ENCODE peak calls at places on chromosomes 16 and 17, in seven cellular contexts. One of them, this sample, is unnamed.

GRCh38 chr17:77025781-77026180 is 115.0 kb upstream of the SEC14L1 start:
- DNase-seq in H9: no peak
- DNase-seq in caudate nucleus: no peak
- DNase-seq in substantia nigra: no peak
- DNase-seq in PC-9: no peak
- DNase-seq in RWPE1: no peak
- DNase-seq in tibial artery: no peak
- DNase-seq in this sample: no peak

GRCh38 chr16:79247386-79247785 is 353.2 kb downstream of the MAF start:
- DNase-seq in H9: no peak
- DNase-seq in caudate nucleus: no peak
- DNase-seq in substantia nigra: no peak
- DNase-seq in PC-9: no peak
- DNase-seq in RWPE1: no peak
- DNase-seq in tibial artery: no peak
- DNase-seq in this sample: no peak

GRCh38 chr16:23948949-23949392 is 113.2 kb downstream of the PRKCB start:
- DNase-seq in H9: no peak
- DNase-seq in caudate nucleus: no peak
- DNase-seq in substantia nigra: no peak
- DNase-seq in PC-9: no peak
- DNase-seq in RWPE1: no peak
- DNase-seq in tibial artery: no peak
- DNase-seq in this sample: no peak

GRCh38 chr17:27952366-27952765 is 59.2 kb upstream of the LYRM9 start:
- DNase-seq in H9: no peak
- DNase-seq in caudate nucleus: no peak
- DNase-seq in substantia nigra: no peak
- DNase-seq in PC-9: no peak
- DNase-seq in RWPE1: no peak
- DNase-seq in tibial artery: no peak
- DNase-seq in this sample: no peak

GRCh38 chr17:78089557-78090281 is 38.8 kb downstream of the TMC6 start:
- DNase-seq in H9: no peak
- DNase-seq in caudate nucleus: no peak
- DNase-seq in substantia nigra: no peak
- DNase-seq in PC-9: no peak
- DNase-seq in RWPE1: no peak
- DNase-seq in tibial artery: no peak
- DNase-seq in this sample: no peak

GRCh38 chr16:48971571-48972071 is 310.0 kb downstream of the CBLN1 start:
- DNase-seq in H9: no peak
- DNase-seq in caudate nucleus: no peak
- DNase-seq in substantia nigra: no peak
- DNase-seq in PC-9: no peak
- DNase-seq in RWPE1: peak
- DNase-seq in tibial artery: no peak
- DNase-seq in this sample: no peak

GRCh38 chr16:76748698-76749097 is 442.3 kb upstream of the MON1B start:
- DNase-seq in H9: no peak
- DNase-seq in caudate nucleus: no peak
- DNase-seq in substantia nigra: no peak
- DNase-seq in PC-9: no peak
- DNase-seq in RWPE1: no peak
- DNase-seq in tibial artery: no peak
- DNase-seq in this sample: no peak

GRCh38 chr17:12974319-12974661 is 43.5 kb downstream of the ELAC2 start:
- DNase-seq in H9: no peak
- DNase-seq in caudate nucleus: no peak
- DNase-seq in substantia nigra: no peak
- DNase-seq in PC-9: no peak
- DNase-seq in RWPE1: no peak
- DNase-seq in tibial artery: no peak
- DNase-seq in this sample: no peak

GRCh38 chr16:31118223-31119155 is 1.0 kb downstream of the KAT8 start:
- DNase-seq in H9: no peak
- DNase-seq in caudate nucleus: no peak
- DNase-seq in substantia nigra: no peak
- DNase-seq in PC-9: no peak
- DNase-seq in RWPE1: peak
- DNase-seq in tibial artery: no peak
- DNase-seq in this sample: no peak

GRCh38 chr16:30485818-30486436 is 13.4 kb downstream of the ITGAL start:
- DNase-seq in H9: no peak
- DNase-seq in caudate nucleus: no peak
- DNase-seq in substantia nigra: no peak
- DNase-seq in PC-9: no peak
- DNase-seq in RWPE1: no peak
- DNase-seq in tibial artery: no peak
- DNase-seq in this sample: no peak

GRCh38 chr16:68227850-68228553 is 7.9 kb downstream of the ESRP2 start:
- DNase-seq in H9: no peak
- DNase-seq in caudate nucleus: no peak
- DNase-seq in substantia nigra: no peak
- DNase-seq in PC-9: no peak
- DNase-seq in RWPE1: no peak
- DNase-seq in tibial artery: no peak
- DNase-seq in this sample: peak

GRCh38 chr16:82653550-82654511 is 27.1 kb downstream of the CDH13 start:
- DNase-seq in H9: no peak
- DNase-seq in caudate nucleus: no peak
- DNase-seq in substantia nigra: no peak
- DNase-seq in PC-9: no peak
- DNase-seq in RWPE1: peak
- DNase-seq in tibial artery: no peak
- DNase-seq in this sample: no peak

GRCh38 chr16:72976047-72976746 is 71.7 kb downstream of the ZFHX3 start:
- DNase-seq in H9: no peak
- DNase-seq in caudate nucleus: no peak
- DNase-seq in substantia nigra: no peak
- DNase-seq in PC-9: no peak
- DNase-seq in RWPE1: no peak
- DNase-seq in tibial artery: no peak
- DNase-seq in this sample: no peak

GRCh38 chr16:55499951-55500350 is 8.9 kb upstream of the LPCAT2 start:
- DNase-seq in H9: no peak
- DNase-seq in caudate nucleus: no peak
- DNase-seq in substantia nigra: no peak
- DNase-seq in PC-9: peak
- DNase-seq in RWPE1: peak
- DNase-seq in tibial artery: peak
- DNase-seq in this sample: peak

GRCh38 chr17:78237403-78238012 is 6.1 kb downstream of the TMEM235 start:
- DNase-seq in H9: no peak
- DNase-seq in caudate nucleus: peak
- DNase-seq in substantia nigra: peak
- DNase-seq in PC-9: no peak
- DNase-seq in RWPE1: no peak
- DNase-seq in tibial artery: no peak
- DNase-seq in this sample: no peak

GRCh38 chr17:67381925-67382257 is 4.8 kb downstream of the PITPNC1 start:
- DNase-seq in H9: no peak
- DNase-seq in caudate nucleus: no peak
- DNase-seq in substantia nigra: no peak
- DNase-seq in PC-9: no peak
- DNase-seq in RWPE1: no peak
- DNase-seq in tibial artery: no peak
- DNase-seq in this sample: no peak

GRCh38 chr16:53080345-53081031 is 25.7 kb downstream of the CHD9 start:
- DNase-seq in H9: no peak
- DNase-seq in caudate nucleus: no peak
- DNase-seq in substantia nigra: no peak
- DNase-seq in PC-9: peak
- DNase-seq in RWPE1: peak
- DNase-seq in tibial artery: peak
- DNase-seq in this sample: peak

DNA sequence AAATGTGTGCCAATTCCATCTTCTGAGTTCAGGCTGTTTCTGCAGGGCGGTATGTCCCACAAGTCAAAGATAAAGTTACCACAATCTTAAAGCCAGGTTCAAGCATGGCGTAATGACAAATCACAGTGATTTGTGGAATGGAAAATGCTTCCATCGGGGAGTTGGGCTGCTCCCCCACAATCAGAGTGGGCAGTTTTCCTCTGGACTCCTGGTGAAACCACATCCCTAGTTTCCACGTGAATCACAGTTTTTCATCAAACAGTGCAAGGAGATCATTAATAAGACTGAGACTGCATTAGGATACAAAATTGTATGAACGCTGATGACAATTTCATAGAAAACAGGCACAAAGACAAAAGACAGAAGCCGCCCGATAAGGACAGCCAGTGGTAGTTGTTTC is 3.5 kb downstream of the LITAF start:
- DNase-seq in H9: no peak
- DNase-seq in caudate nucleus: no peak
- DNase-seq in substantia nigra: no peak
- DNase-seq in PC-9: no peak
- DNase-seq in RWPE1: no peak
- DNase-seq in tibial artery: no peak
- DNase-seq in this sample: no peak
- H3K27ac ChIP-seq in H9: no peak
- H3K27ac ChIP-seq in caudate nucleus: no peak
- H3K27ac ChIP-seq in substantia nigra: no peak
- H3K27ac ChIP-seq in PC-9: no peak
- H3K27ac ChIP-seq in RWPE1: no peak
- H3K27ac ChIP-seq in tibial artery: peak
- H3K27ac ChIP-seq in this sample: peak

DNA sequence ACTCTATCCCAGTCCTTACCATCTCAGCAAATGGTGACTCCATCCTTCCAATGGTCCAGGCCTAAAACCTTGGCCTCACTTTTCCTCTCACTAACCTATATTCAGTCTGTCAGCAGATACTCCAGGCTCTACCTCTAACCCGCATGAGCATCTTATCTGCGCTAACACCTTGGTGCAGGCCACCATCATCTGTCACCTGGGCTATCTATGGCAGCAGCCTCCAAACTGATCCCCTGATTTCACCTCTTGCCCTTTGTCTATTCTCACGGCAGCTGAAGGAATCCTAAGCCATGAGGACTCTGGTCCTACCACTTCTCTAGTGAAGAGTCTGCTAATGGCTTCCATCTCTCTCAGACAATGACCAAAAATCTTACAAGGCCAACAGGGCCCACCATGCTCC is 57.9 kb upstream of the CCL1 start:
- DNase-seq in H9: no peak
- DNase-seq in caudate nucleus: no peak
- DNase-seq in substantia nigra: no peak
- DNase-seq in PC-9: no peak
- DNase-seq in RWPE1: no peak
- DNase-seq in tibial artery: no peak
- DNase-seq in this sample: no peak
- H3K27ac ChIP-seq in H9: no peak
- H3K27ac ChIP-seq in caudate nucleus: no peak
- H3K27ac ChIP-seq in substantia nigra: no peak
- H3K27ac ChIP-seq in PC-9: no peak
- H3K27ac ChIP-seq in RWPE1: no peak
- H3K27ac ChIP-seq in tibial artery: no peak
- H3K27ac ChIP-seq in this sample: no peak

DNA sequence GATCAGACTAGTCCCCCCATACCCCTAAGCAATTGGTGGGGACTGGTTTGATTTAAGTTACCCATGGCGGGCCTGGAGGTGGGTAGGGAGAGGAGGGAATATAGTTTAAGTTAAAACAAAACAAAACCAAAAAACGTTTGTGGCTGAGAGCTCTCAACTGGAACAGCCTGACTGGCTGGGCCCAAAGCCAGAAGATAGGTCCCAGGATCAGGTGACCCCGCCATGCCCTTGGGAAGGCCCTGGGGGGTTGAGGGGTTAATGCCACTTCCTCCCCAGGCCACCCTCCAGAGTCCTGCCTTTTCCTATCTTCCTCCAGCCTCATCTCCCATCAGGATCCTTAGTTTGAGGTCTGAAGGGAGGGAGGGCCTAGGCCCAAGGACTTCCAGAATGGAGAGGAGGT is 82.3 kb upstream of the LHX1 start:
- DNase-seq in H9: no peak
- DNase-seq in caudate nucleus: no peak
- DNase-seq in substantia nigra: no peak
- DNase-seq in PC-9: no peak
- DNase-seq in RWPE1: no peak
- DNase-seq in tibial artery: no peak
- DNase-seq in this sample: no peak
- H3K27ac ChIP-seq in H9: no peak
- H3K27ac ChIP-seq in caudate nucleus: no peak
- H3K27ac ChIP-seq in substantia nigra: no peak
- H3K27ac ChIP-seq in PC-9: no peak
- H3K27ac ChIP-seq in RWPE1: no peak
- H3K27ac ChIP-seq in tibial artery: no peak
- H3K27ac ChIP-seq in this sample: no peak

GRCh38 chr16:1779741-1780676 is 2.4 kb downstream of the SPSB3 start:
- DNase-seq in H9: no peak
- DNase-seq in caudate nucleus: no peak
- DNase-seq in substantia nigra: no peak
- DNase-seq in PC-9: no peak
- DNase-seq in RWPE1: no peak
- DNase-seq in tibial artery: no peak
- DNase-seq in this sample: no peak

GRCh38 chr16:1778200-1779179 is 3.9 kb downstream of the SPSB3 start:
- DNase-seq in H9: no peak
- DNase-seq in caudate nucleus: no peak
- DNase-seq in substantia nigra: no peak
- DNase-seq in PC-9: no peak
- DNase-seq in RWPE1: no peak
- DNase-seq in tibial artery: no peak
- DNase-seq in this sample: no peak

GRCh38 chr16:1777375-1778199 is 4.7 kb upstream of the MRPS34 start:
- DNase-seq in H9: no peak
- DNase-seq in caudate nucleus: no peak
- DNase-seq in substantia nigra: no peak
- DNase-seq in PC-9: no peak
- DNase-seq in RWPE1: no peak
- DNase-seq in tibial artery: no peak
- DNase-seq in this sample: no peak

GRCh38 chr16:1780677-1781072 is 1.7 kb downstream of the SPSB3 start:
- DNase-seq in H9: no peak
- DNase-seq in caudate nucleus: no peak
- DNase-seq in substantia nigra: no peak
- DNase-seq in PC-9: no peak
- DNase-seq in RWPE1: no peak
- DNase-seq in tibial artery: no peak
- DNase-seq in this sample: no peak

DNA sequence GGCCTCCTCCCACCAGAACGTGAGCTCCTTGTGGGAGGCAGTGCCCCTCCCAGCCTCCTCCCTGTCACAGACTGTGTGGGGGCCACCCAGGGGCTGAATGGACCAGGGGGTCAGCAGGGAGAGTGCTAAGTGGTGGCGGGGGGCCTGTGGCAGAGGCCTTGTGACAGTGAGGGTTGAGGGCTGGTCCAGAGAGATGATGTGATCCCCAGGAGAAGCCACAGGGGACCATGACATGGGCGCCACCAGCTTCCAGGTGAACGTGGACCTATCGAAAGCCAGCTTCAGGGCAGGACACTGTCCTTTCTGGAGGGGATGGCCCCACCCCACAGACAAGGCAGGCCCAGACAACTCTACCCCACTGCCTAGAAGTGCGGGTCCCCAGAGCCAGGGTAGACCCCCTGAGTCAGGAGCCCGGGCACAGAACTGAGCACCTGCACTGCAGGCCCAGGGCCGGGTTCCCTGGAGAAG is 3.1 kb downstream of the SPSB3 start:
- DNase-seq in H9: no peak
- DNase-seq in caudate nucleus: no peak
- DNase-seq in substantia nigra: no peak
- DNase-seq in PC-9: no peak
- DNase-seq in RWPE1: no peak
- DNase-seq in tibial artery: no peak
- DNase-seq in this sample: no peak
- H3K27ac ChIP-seq in H9: no peak
- H3K27ac ChIP-seq in caudate nucleus: no peak
- H3K27ac ChIP-seq in substantia nigra: no peak
- H3K27ac ChIP-seq in PC-9: no peak
- H3K27ac ChIP-seq in RWPE1: peak
- H3K27ac ChIP-seq in tibial artery: no peak
- H3K27ac ChIP-seq in this sample: no peak

This sample was measured in right atrium auricular region.